ENCODE peak calls at places on chromosomes 13 and 19, in eight cellular contexts. L, Q, I, F, E, G, K and Y are unnamed samples.

GRCh38 chr13:48532473-48533206 is at the start of gene RCBTB2:
- DNase-seq in L (peak), E (peak), Q (peak), G (peak), F (peak), K (peak), I (peak), Y (peak)

GRCh38 chr13:87975035-87975434 is 303.9 kb downstream of the SLITRK5 start:
- DNase-seq in F (no peak), K (peak), G (peak), I (no peak), E (no peak), Q (no peak), L (no peak), Y (no peak)

GRCh38 chr13:31208554-31209122 is 8.9 kb downstream of the B3GLCT start:
- DNase-seq in E (no peak), L (no peak), K (no peak), F (no peak), I (no peak), G (no peak), Q (no peak), Y (no peak)

GRCh38 chr19:51702103-51702753 is 9.1 kb downstream of the SPACA6 start:
- DNase-seq in G (no peak), Q (peak), L (peak), E (peak), K (peak), I (peak), F (peak), Y (no peak)

GRCh38 chr13:51846756-51847155 is 1.8 kb upstream of the TMEM272 start:
- DNase-seq in E (no peak), I (no peak), K (no peak), G (no peak), F (no peak), L (no peak), Q (no peak), Y (no peak)

GRCh38 chr13:21486322-21486721 is 27.2 kb upstream of the ZDHHC20 start:
- DNase-seq in K (no peak), F (no peak), I (no peak), E (no peak), L (no peak), Q (no peak), G (no peak), Y (no peak)

GRCh38 chr13:50284540-50284939 is 269.3 kb downstream of the KCNRG start:
- DNase-seq in I (no peak), E (no peak), K (no peak), G (no peak), L (no peak), Q (no peak), F (no peak), Y (no peak)

GRCh38 chr19:10701955-10702307 is 692 bp downstream of the QTRT1 start:
- DNase-seq in E (no peak), Q (peak), I (peak), G (no peak), L (peak), K (no peak), F (no peak), Y (no peak)

GRCh38 chr13:29454931-29455481 is 140.5 kb downstream of the SLC7A1 start:
- DNase-seq in Q (no peak), K (no peak), E (no peak), F (peak), I (no peak), L (no peak), G (no peak), Y (no peak)

GRCh38 chr19:34096020-34096915 is 76.0 kb upstream of the LSM14A start:
- DNase-seq in K (peak), I (no peak), Q (no peak), G (peak), E (no peak), F (peak), L (peak), Y (no peak)

GRCh38 chr13:97116754-97117153 is 105.4 kb upstream of the MBNL2 start:
- DNase-seq in I (no peak), L (no peak), Q (no peak), G (no peak), E (no peak), K (peak), F (peak), Y (no peak)

GRCh38 chr19:2087621-2088100 is 8.5 kb downstream of the MOB3A start:
- DNase-seq in L (no peak), Q (no peak), G (no peak), K (no peak), I (no peak), F (no peak), E (no peak), Y (no peak)

GRCh38 chr13:102651392-102651791 is 43.5 kb downstream of the METTL21C start:
- DNase-seq in G (no peak), E (no peak), L (no peak), I (no peak), F (peak), K (peak), Q (no peak), Y (no peak)

GRCh38 chr19:4027146-4027545 is 19.6 kb downstream of the PIAS4 start:
- DNase-seq in L (no peak), F (no peak), K (no peak), Q (no peak), E (no peak), G (no peak), I (no peak), Y (no peak)

DNA sequence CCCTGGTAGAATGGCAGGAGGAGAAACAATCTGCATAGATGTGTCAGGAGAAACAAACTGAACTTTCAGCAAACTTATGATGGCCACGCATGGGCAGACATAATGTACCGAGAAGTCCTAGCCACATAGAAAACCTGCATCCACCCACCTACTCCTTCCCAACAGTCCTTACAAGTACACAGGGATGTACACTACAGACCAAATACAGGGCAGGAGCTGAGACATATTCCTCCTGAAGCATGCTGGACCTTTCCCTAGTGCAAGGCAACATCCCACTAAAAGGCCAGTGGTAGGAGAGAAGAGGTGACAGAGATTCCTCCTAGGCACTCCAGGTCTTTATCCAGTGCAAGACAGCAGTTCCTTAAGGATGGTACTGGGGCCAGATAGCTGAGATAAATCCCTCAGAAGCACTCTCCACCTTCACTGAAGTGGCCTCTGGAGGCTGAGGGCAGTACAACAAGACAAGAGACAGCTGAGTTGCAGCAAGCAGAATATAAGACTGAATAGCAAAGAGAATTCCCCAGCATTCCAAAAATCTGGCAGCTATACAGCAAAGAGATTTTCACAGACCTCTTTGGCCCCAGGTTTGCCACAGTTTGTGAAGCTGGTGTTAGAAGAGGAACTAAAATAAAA is 18.3 kb downstream of the VWA8 start:
- DNase-seq in K (peak), I (peak), E (no peak), Q (no peak), G (no peak), L (peak), F (peak), Y (no peak)
- TF ChIP-seq CTCF in K (peak), I (no peak), E (no peak), Q (peak), G (peak), L (no peak), F (peak), Y (peak)

DNA sequence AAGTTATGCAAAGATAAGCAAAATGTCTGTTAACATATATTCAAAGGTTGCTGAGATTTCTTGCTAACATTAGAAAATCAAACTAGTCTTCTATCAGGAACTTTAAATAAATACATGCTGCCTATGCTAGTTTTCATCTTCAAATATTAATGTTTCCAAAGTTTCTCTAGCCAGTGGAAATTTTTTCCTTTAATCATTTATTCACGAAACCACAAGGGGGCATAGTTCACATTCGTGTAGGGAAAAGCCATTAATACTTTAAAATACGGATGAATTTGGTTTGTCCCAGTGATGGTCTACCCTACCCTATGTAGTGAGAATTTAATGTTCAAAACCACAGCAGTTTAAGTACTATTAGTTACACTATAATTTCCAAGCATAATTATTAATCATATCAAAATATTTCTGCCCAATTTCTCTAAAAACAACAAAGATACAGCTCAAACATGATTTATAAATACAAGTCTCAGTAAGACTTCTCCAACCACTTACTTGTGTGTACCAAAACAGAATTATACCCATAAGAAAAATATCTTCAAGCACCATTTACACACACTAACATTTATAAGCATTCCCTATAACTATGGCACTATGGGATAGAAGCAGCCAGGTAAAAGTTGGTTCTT is 16.2 kb downstream of the NUFIP1 start:
- DNase-seq in E (no peak), F (peak), K (no peak), Q (no peak), L (no peak), G (no peak), I (no peak), Y (no peak)
- TF ChIP-seq CTCF in E (peak), F (peak), K (peak), Q (peak), L (peak), G (peak), I (peak), Y (peak)

DNA sequence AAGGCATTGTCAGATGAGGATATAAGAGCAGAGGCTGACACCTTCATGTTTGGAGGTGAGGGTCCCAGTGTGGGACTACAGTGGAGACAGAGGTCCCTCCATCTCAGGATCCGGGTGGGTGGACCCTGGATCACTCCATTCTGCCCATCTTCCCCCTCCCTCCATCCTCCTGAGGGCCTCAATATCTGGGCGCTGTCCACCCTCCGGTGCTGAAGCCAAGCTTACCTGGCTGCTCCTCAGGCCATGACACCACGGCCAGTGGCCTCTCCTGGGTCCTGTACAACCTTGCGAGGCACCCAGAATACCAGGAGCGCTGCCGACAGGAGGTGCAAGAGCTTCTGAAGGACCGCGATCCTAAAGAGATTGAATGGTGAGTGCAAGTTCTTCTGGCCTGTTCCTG is 11.9 kb downstream of the CYP4F12 start:
- DNase-seq in K (no peak), Q (no peak), L (no peak), G (no peak), E (no peak), F (no peak), I (peak), Y (no peak)
- TF ChIP-seq CTCF in K (no peak), Q (no peak), L (no peak), G (no peak), E (no peak), F (no peak), I (no peak), Y (no peak)

GRCh38 chr13:24540236-24541126 is 27.9 kb upstream of the PARP4 start:
- DNase-seq in L (peak), I (peak), G (no peak), K (no peak), E (no peak), Q (peak), F (no peak), Y (no peak)
- TF ChIP-seq CTCF in L (peak), I (peak), G (peak), K (no peak), E (no peak), Q (no peak), F (peak), Y (peak)

GRCh38 chr19:45553464-45553863 is 31.1 kb downstream of the OPA3 start:
- DNase-seq in E (no peak), F (no peak), G (no peak), Q (peak), I (peak), K (no peak), L (peak), Y (no peak)
- TF ChIP-seq CTCF in E (no peak), F (no peak), G (peak), Q (peak), I (peak), K (no peak), L (no peak), Y (no peak)

DNA sequence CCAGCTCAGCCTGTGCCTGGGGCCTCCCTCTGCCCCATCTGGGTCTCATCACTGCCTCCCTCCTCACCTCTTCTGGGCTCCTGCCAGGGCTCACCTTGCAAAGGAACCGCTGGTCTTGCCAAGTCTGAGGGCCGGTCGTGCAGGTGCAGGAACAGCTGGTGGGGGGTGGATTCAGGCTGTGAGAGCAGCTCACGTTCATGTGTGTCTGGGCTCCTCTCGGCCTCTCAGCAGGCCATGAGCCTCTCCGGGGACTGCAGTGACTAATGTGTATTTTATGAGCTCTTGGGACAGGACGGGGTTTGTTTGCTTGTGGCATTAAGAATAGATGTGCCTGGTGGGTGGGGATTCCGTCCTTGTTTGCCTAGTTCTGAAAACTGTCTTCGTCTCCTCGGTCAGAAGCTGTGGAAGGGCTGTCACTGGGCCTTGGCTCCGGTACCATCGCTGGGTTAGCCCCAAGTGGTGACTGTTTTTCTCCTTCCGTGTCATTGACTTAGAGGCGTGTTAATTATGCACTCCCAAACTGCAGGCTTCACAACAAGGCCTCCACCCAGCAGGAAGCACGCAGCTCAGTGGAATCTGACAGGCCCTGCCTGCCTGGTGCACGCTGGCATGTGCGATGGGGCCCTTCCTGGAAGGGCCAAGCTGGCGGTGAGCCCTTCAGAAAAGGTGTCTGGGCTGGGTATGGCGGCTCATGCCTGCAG is 77.6 kb downstream of the KDM4B start:
- DNase-seq in G (no peak), F (peak), Q (peak), K (peak), E (no peak), L (no peak), I (no peak), Y (no peak)
- TF ChIP-seq CTCF in G (no peak), F (no peak), Q (no peak), K (no peak), E (no peak), L (no peak), I (no peak), Y (no peak)

GRCh38 chr19:45130888-45131615 is 29.7 kb downstream of the NKPD1 start:
- DNase-seq in L (no peak), E (no peak), Q (no peak), K (no peak), F (peak), G (peak), I (peak), Y (no peak)
- TF ChIP-seq CTCF in L (no peak), E (no peak), Q (no peak), K (peak), F (peak), G (peak), I (no peak), Y (no peak)

GRCh38 chr13:36131215-36131930 is at the start of gene DCLK1:
- DNase-seq in K (no peak), I (peak), Q (peak), F (no peak), G (no peak), L (peak), E (no peak), Y (no peak)

GRCh38 chr13:36134632-36135031 is 3.5 kb upstream of the DCLK1 start:
- DNase-seq in Q (no peak), I (no peak), K (no peak), G (no peak), L (no peak), F (no peak), E (no peak), Y (no peak)

GRCh38 chr13:36135876-36136275 is 4.7 kb upstream of the DCLK1 start:
- DNase-seq in E (no peak), K (no peak), I (no peak), G (no peak), Q (no peak), F (no peak), L (no peak), Y (no peak)

GRCh38 chr13:36131931-36132297 is 732 bp upstream of the DCLK1 start:
- DNase-seq in Q (peak), E (no peak), F (peak), I (no peak), K (no peak), G (no peak), L (no peak), Y (no peak)

DNA sequence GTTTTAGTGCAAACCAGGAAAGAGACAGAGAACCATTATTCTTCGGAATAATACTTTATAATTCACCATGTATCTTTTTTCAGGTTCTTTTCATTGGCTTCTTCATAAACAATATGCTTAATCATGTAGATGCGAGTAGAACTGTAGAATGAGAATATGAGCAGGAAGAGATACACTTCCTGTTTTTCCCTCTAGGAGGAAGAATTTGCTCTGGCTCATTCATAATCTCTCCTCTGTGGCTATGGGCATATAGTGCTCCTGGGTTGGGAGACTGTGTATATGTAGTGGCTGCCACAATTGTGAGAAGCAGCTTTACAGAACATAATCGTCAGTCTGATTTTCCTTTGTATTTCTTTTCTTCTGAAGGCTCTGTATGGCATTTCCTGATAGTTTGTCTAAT is 2.8 kb upstream of the DCLK1 start:
- DNase-seq in L (no peak), I (no peak), E (no peak), K (no peak), Q (no peak), G (no peak), F (no peak), Y (no peak)
- TF ChIP-seq CTCF in L (no peak), I (no peak), E (no peak), K (no peak), Q (no peak), G (no peak), F (no peak), Y (no peak)

DNA sequence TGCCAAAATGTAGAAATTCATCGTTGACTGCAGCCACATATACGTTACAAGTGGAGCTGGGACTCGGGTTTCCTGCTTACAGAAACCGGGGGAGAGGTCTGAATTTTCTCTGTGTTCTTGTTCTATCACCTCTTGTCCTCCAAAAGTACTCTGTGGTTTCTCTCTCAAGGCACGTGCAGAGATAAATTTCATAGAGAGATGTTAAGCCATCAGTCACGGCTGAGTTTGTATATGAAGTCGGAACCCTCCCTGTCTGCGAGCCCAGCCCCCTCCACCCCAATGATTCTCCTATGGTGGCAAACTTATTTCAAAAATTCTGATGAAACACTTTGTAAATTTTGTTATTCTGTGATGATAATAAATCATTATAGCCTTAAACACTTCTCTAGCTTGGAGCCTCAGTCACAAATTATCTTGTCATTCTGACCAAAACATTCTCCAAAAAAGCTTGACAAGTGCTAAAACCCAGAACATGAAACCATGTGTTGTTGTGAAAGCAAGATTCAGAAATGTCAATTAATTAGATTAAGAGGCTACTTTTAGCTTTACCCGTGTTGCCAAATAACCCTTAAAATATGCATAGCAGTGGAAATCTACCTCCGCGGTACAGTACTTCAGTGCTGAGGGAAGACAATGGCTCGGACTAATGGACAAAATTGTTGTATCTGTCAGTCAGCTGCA is 87.4 kb downstream of the TSHZ3 start:
- DNase-seq in L (no peak), I (no peak), E (no peak), K (no peak), F (peak), G (no peak), Q (peak), Y (peak)
- TF ChIP-seq CTCF in L (no peak), I (no peak), E (no peak), K (no peak), F (no peak), G (no peak), Q (no peak), Y (no peak)

DNA sequence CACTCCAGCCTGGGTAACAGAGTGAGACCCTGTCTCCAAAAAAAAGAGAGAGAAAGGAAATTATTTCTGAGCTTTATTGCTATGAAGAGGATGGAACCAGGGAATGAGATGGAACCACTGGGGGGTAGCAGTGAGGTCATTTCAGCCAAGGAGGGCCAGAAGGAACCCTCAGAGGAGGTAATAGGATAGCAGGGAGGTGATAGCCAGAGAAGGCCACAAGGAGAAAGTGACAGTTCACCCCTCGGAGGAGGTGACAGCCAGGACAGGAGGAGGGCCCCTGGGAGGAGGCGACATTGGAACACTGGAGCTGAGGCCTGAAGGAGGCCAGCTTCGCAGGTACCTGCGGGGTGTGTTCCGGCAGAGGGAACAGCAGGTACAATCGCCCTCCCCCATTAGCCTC is 695 bp upstream of the PGPEP1 start:
- DNase-seq in Q (peak), K (no peak), I (peak), F (no peak), G (no peak), E (no peak), L (no peak), Y (no peak)
- TF ChIP-seq CTCF in Q (no peak), K (peak), I (no peak), F (peak), G (peak), E (no peak), L (no peak), Y (peak)